ENCODE peak calls at places on chromosomes 6 and 20, in eight cellular contexts. One of them, this sample, is unnamed.
A peak's percentile ranks its signal among the peaks of the same experiment; 100 is the strongest.

GRCh38 chr20:35953411-35954199 is 697 bp downstream of the SCAND1 start:
- DNase-seq in prostate gland: peak; percentile 8
- DNase-seq in A549: peak; percentile 25
- DNase-seq in adrenal gland: peak; percentile 69
- DNase-seq in IMR-90: peak; percentile 28
- DNase-seq in body of pancreas: peak; percentile 55
- DNase-seq in heart left ventricle: peak; percentile 51
- DNase-seq in stomach: peak; percentile 61
- DNase-seq in this sample: peak; percentile 70

GRCh38 chr6:166439366-166440091 is 56.8 kb upstream of the MPC1 start:
- DNase-seq in prostate gland: no peak
- DNase-seq in A549: no peak
- DNase-seq in adrenal gland: peak; percentile 27
- DNase-seq in IMR-90: no peak
- DNase-seq in body of pancreas: peak; percentile 39
- DNase-seq in heart left ventricle: no peak
- DNase-seq in stomach: no peak
- DNase-seq in this sample: no peak

GRCh38 chr6:48136856-48137255 is 25.9 kb upstream of the PTCHD4 start:
- DNase-seq in prostate gland: no peak
- DNase-seq in A549: no peak
- DNase-seq in adrenal gland: no peak
- DNase-seq in IMR-90: no peak
- DNase-seq in body of pancreas: no peak
- DNase-seq in heart left ventricle: no peak
- DNase-seq in stomach: no peak
- DNase-seq in this sample: no peak

GRCh38 chr20:53915459-53916172 is 154.8 kb downstream of the BCAS1 start:
- DNase-seq in prostate gland: peak; percentile 92
- DNase-seq in A549: peak; percentile 92
- DNase-seq in adrenal gland: peak; percentile 96
- DNase-seq in IMR-90: peak; percentile 86
- DNase-seq in body of pancreas: peak; percentile 93
- DNase-seq in heart left ventricle: peak; percentile 96
- DNase-seq in stomach: peak; percentile 97
- DNase-seq in this sample: peak; percentile 97

GRCh38 chr20:48456361-48457184 is 371.2 kb downstream of the PREX1 start:
- DNase-seq in prostate gland: no peak
- DNase-seq in A549: no peak
- DNase-seq in adrenal gland: no peak
- DNase-seq in IMR-90: no peak
- DNase-seq in body of pancreas: no peak
- DNase-seq in heart left ventricle: no peak
- DNase-seq in stomach: no peak
- DNase-seq in this sample: no peak

GRCh38 chr6:37260063-37260843 is 2.3 kb upstream of the TMEM217 start:
- DNase-seq in prostate gland: no peak
- DNase-seq in A549: no peak
- DNase-seq in adrenal gland: no peak
- DNase-seq in IMR-90: no peak
- DNase-seq in body of pancreas: no peak
- DNase-seq in heart left ventricle: no peak
- DNase-seq in stomach: no peak
- DNase-seq in this sample: no peak

GRCh38 chr6:17405944-17406245 is 12.5 kb downstream of the CAP2 start:
- DNase-seq in prostate gland: no peak
- DNase-seq in A549: no peak
- DNase-seq in adrenal gland: no peak
- DNase-seq in IMR-90: no peak
- DNase-seq in body of pancreas: no peak
- DNase-seq in heart left ventricle: no peak
- DNase-seq in stomach: no peak
- DNase-seq in this sample: no peak

GRCh38 chr20:53788253-53789022 is 194.8 kb upstream of the ZNF217 start:
- DNase-seq in prostate gland: no peak
- DNase-seq in A549: no peak
- DNase-seq in adrenal gland: no peak
- DNase-seq in IMR-90: no peak
- DNase-seq in body of pancreas: no peak
- DNase-seq in heart left ventricle: no peak
- DNase-seq in stomach: no peak
- DNase-seq in this sample: no peak

GRCh38 chr20:62716198-62716940 is 7.7 kb downstream of the NTSR1 start:
- DNase-seq in prostate gland: no peak
- DNase-seq in A549: no peak
- DNase-seq in adrenal gland: no peak
- DNase-seq in IMR-90: peak; percentile 32
- DNase-seq in body of pancreas: no peak
- DNase-seq in heart left ventricle: no peak
- DNase-seq in stomach: no peak
- DNase-seq in this sample: peak; percentile 76

GRCh38 chr20:52433326-52434040 is 241.9 kb upstream of the ZFP64 start:
- DNase-seq in prostate gland: no peak
- DNase-seq in A549: no peak
- DNase-seq in adrenal gland: no peak
- DNase-seq in IMR-90: no peak
- DNase-seq in body of pancreas: no peak
- DNase-seq in heart left ventricle: no peak
- DNase-seq in stomach: no peak
- DNase-seq in this sample: no peak

GRCh38 chr20:63185215-63185796 is 30.6 kb downstream of the YTHDF1 start:
- DNase-seq in prostate gland: no peak
- DNase-seq in A549: no peak
- DNase-seq in adrenal gland: no peak
- DNase-seq in IMR-90: no peak
- DNase-seq in body of pancreas: no peak
- DNase-seq in heart left ventricle: no peak
- DNase-seq in stomach: no peak
- DNase-seq in this sample: no peak

GRCh38 chr6:41455818-41456217 is 90.4 kb upstream of the FOXP4 start:
- DNase-seq in prostate gland: no peak
- DNase-seq in A549: no peak
- DNase-seq in adrenal gland: no peak
- DNase-seq in IMR-90: no peak
- DNase-seq in body of pancreas: no peak
- DNase-seq in heart left ventricle: no peak
- DNase-seq in stomach: no peak
- DNase-seq in this sample: no peak

GRCh38 chr6:127606131-127606562 is 29.2 kb downstream of the C6orf58 start:
- DNase-seq in prostate gland: no peak
- DNase-seq in A549: peak; percentile 21
- DNase-seq in adrenal gland: no peak
- DNase-seq in IMR-90: peak; percentile 31
- DNase-seq in body of pancreas: no peak
- DNase-seq in heart left ventricle: no peak
- DNase-seq in stomach: no peak
- DNase-seq in this sample: peak; percentile 29
- TF ChIP-seq CTCF in prostate gland: no peak
- TF ChIP-seq CTCF in A549: no peak
- TF ChIP-seq CTCF in adrenal gland: no peak
- TF ChIP-seq CTCF in IMR-90: peak; percentile 26
- TF ChIP-seq CTCF in body of pancreas: no peak
- TF ChIP-seq CTCF in heart left ventricle: peak; percentile 20
- TF ChIP-seq CTCF in stomach: no peak
- TF ChIP-seq CTCF in this sample: peak; percentile 6

GRCh38 chr20:6766433-6766832 is 1.1 kb upstream of the BMP2 start:
- DNase-seq in prostate gland: no peak
- DNase-seq in A549: no peak
- DNase-seq in adrenal gland: no peak
- DNase-seq in IMR-90: no peak
- DNase-seq in body of pancreas: no peak
- DNase-seq in heart left ventricle: no peak
- DNase-seq in stomach: no peak
- DNase-seq in this sample: no peak

GRCh38 chr20:6765469-6766058 is 1.9 kb upstream of the BMP2 start:
- DNase-seq in prostate gland: no peak
- DNase-seq in A549: peak; percentile 13
- DNase-seq in adrenal gland: no peak
- DNase-seq in IMR-90: peak; percentile 61
- DNase-seq in body of pancreas: peak; percentile 13
- DNase-seq in heart left ventricle: no peak
- DNase-seq in stomach: no peak
- DNase-seq in this sample: peak; percentile 78

GRCh38 chr20:6768228-6769185 is 1.0 kb downstream of the BMP2 start:
- DNase-seq in prostate gland: peak; percentile 9
- DNase-seq in A549: no peak
- DNase-seq in adrenal gland: peak; percentile 23
- DNase-seq in IMR-90: peak; percentile 4
- DNase-seq in body of pancreas: peak; percentile 45
- DNase-seq in heart left ventricle: peak; percentile 47
- DNase-seq in stomach: peak; percentile 32
- DNase-seq in this sample: peak; percentile 78

GRCh38 chr20:6767166-6767535 is 335 bp upstream of the BMP2 start:
- DNase-seq in prostate gland: no peak
- DNase-seq in A549: no peak
- DNase-seq in adrenal gland: no peak
- DNase-seq in IMR-90: no peak
- DNase-seq in body of pancreas: no peak
- DNase-seq in heart left ventricle: no peak
- DNase-seq in stomach: no peak
- DNase-seq in this sample: no peak

GRCh38 chr20:6767536-6768227 is at the start of gene BMP2:
- DNase-seq in prostate gland: peak; percentile 16
- DNase-seq in A549: peak; percentile 29
- DNase-seq in adrenal gland: peak; percentile 19
- DNase-seq in IMR-90: peak; percentile 50
- DNase-seq in body of pancreas: peak; percentile 68
- DNase-seq in heart left ventricle: peak; percentile 73
- DNase-seq in stomach: peak; percentile 70
- DNase-seq in this sample: peak; percentile 85
- TF ChIP-seq POLR2A in prostate gland: no peak
- TF ChIP-seq POLR2A in A549: no peak
- TF ChIP-seq POLR2A in adrenal gland: no peak
- TF ChIP-seq POLR2A in IMR-90: no peak
- TF ChIP-seq POLR2A in body of pancreas: peak; percentile 38
- TF ChIP-seq POLR2A in heart left ventricle: no peak
- TF ChIP-seq POLR2A in stomach: no peak
- TF ChIP-seq POLR2A in this sample: peak; percentile 21

DNA sequence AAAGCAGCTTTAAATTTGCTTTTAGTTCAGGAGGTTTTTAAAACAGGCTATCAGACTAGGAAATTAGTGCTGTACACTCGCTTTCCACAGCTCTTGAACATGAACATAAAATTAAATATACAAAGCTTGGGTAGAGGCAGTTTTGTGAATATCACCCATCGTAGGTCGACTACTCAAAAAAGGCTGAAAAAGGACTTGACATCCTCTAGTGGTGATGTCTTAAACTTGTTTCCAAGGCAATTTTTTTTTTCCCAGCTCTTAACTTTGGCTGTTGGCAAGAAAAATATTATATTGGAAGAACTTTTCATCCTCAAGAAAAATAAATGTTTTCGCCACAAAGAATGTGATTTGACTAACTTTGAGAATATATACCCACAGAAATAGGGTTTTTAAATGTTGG is 2.9 kb downstream of the MAP7 start:
- DNase-seq in prostate gland: no peak
- DNase-seq in A549: peak; percentile 34
- DNase-seq in adrenal gland: no peak
- DNase-seq in IMR-90: peak; percentile 63
- DNase-seq in body of pancreas: no peak
- DNase-seq in heart left ventricle: no peak
- DNase-seq in stomach: no peak
- DNase-seq in this sample: peak; percentile 68
- TF ChIP-seq CTCF in prostate gland: peak; percentile 67
- TF ChIP-seq CTCF in A549: peak; percentile 68
- TF ChIP-seq CTCF in adrenal gland: peak; percentile 19
- TF ChIP-seq CTCF in IMR-90: peak; percentile 69
- TF ChIP-seq CTCF in body of pancreas: peak; percentile 66
- TF ChIP-seq CTCF in heart left ventricle: peak; percentile 47
- TF ChIP-seq CTCF in stomach: no peak
- TF ChIP-seq CTCF in this sample: peak; percentile 83

DNA sequence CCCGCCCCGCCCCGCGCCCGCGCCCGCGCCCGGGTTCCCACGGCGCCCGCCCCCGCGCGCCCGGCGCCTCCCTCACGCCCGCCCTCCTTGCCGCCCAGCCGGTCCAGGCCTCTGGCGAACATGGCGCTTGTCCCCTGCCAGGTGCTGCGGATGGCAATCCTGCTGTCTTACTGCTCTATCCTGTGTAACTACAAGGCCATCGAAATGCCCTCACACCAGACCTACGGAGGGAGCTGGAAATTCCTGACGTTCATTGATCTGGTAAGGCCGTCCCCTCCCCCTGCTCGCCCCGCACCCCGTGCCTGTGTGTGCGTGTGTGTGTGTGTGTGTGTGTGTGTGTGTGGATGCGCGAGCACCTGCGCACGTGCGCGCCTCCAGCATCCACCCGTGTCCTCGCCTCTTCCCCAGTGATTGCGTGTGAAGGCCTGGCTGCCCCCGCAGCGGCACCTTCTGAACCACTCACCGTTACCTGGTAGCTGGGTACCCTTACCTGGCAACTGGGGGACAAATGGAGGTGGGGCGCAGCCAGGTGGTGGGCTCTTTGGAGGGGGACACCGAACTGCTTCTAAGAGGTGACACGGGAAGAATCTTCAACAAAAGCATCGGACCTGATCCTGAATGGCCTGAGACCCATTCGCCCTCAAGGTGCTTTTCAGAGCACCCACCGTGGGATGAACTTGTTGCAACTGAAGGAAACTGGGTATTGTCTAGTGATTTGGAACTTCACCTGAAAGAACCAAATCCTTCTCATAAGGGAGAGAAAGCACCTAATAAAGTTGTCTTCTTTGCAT is at the start of gene AIG1:
- DNase-seq in prostate gland: no peak
- DNase-seq in A549: peak; percentile 43
- DNase-seq in adrenal gland: no peak
- DNase-seq in IMR-90: no peak
- DNase-seq in body of pancreas: no peak
- DNase-seq in heart left ventricle: no peak
- DNase-seq in stomach: no peak
- DNase-seq in this sample: no peak
- TF ChIP-seq POLR2A in prostate gland: no peak
- TF ChIP-seq POLR2A in A549: peak; percentile 45
- TF ChIP-seq POLR2A in adrenal gland: no peak
- TF ChIP-seq POLR2A in IMR-90: no peak
- TF ChIP-seq POLR2A in body of pancreas: no peak
- TF ChIP-seq POLR2A in heart left ventricle: no peak
- TF ChIP-seq POLR2A in stomach: no peak
- TF ChIP-seq POLR2A in this sample: no peak

GRCh38 chr20:50344232-50345071 is 153.8 kb downstream of the CEBPB start:
- DNase-seq in prostate gland: no peak
- DNase-seq in A549: no peak
- DNase-seq in adrenal gland: no peak
- DNase-seq in IMR-90: no peak
- DNase-seq in body of pancreas: no peak
- DNase-seq in heart left ventricle: no peak
- DNase-seq in stomach: no peak
- DNase-seq in this sample: peak; percentile 59
- TF ChIP-seq CTCF in prostate gland: no peak
- TF ChIP-seq CTCF in A549: peak; percentile 19
- TF ChIP-seq CTCF in adrenal gland: no peak
- TF ChIP-seq CTCF in IMR-90: peak; percentile 27
- TF ChIP-seq CTCF in body of pancreas: peak; percentile 32
- TF ChIP-seq CTCF in heart left ventricle: no peak
- TF ChIP-seq CTCF in stomach: no peak
- TF ChIP-seq CTCF in this sample: peak; percentile 73

This sample was measured in NB4.